ENCODE peak calls at places on chromosomes 13 and 19, in eight cellular contexts. One of them, this sample, is unnamed.
A peak's percentile ranks its signal among the peaks of the same experiment; 100 is the strongest.

GRCh38 chr19:47699360-47699917 is 13.8 kb upstream of the EHD2 start:
- DNase-seq in stomach: peak; percentile 59
- DNase-seq in breast epithelium: peak; percentile 68
- DNase-seq in upper lobe of left lung: peak; percentile 44
- DNase-seq in Panc1: no peak
- DNase-seq in HepG2: peak; percentile 28
- DNase-seq in H1: no peak
- DNase-seq in transverse colon: peak; percentile 52
- DNase-seq in this sample: no peak

GRCh38 chr13:75818181-75819110 is 182.3 kb downstream of the LMO7 start:
- DNase-seq in stomach: no peak
- DNase-seq in breast epithelium: no peak
- DNase-seq in upper lobe of left lung: no peak
- DNase-seq in Panc1: no peak
- DNase-seq in HepG2: no peak
- DNase-seq in H1: no peak
- DNase-seq in transverse colon: no peak
- DNase-seq in this sample: no peak

GRCh38 chr19:38304352-38304865 is 358 bp downstream of the C19orf33 start:
- DNase-seq in stomach: no peak
- DNase-seq in breast epithelium: no peak
- DNase-seq in upper lobe of left lung: peak; percentile 78
- DNase-seq in Panc1: no peak
- DNase-seq in HepG2: no peak
- DNase-seq in H1: no peak
- DNase-seq in transverse colon: no peak
- DNase-seq in this sample: no peak

GRCh38 chr19:46515879-46516350 is 20.2 kb upstream of the PNMA8B start:
- DNase-seq in stomach: no peak
- DNase-seq in breast epithelium: no peak
- DNase-seq in upper lobe of left lung: no peak
- DNase-seq in Panc1: no peak
- DNase-seq in HepG2: peak; percentile 23
- DNase-seq in H1: no peak
- DNase-seq in transverse colon: no peak
- DNase-seq in this sample: no peak

GRCh38 chr13:41811588-41812021 is 149.3 kb downstream of the VWA8 start:
- DNase-seq in stomach: no peak
- DNase-seq in breast epithelium: no peak
- DNase-seq in upper lobe of left lung: no peak
- DNase-seq in Panc1: no peak
- DNase-seq in HepG2: no peak
- DNase-seq in H1: no peak
- DNase-seq in transverse colon: no peak
- DNase-seq in this sample: no peak

GRCh38 chr19:7844405-7844804 is 14.4 kb downstream of the EVI5L start:
- DNase-seq in stomach: no peak
- DNase-seq in breast epithelium: no peak
- DNase-seq in upper lobe of left lung: no peak
- DNase-seq in Panc1: no peak
- DNase-seq in HepG2: no peak
- DNase-seq in H1: no peak
- DNase-seq in transverse colon: no peak
- DNase-seq in this sample: no peak

GRCh38 chr13:74129500-74130144 is 4.6 kb downstream of the KLF12 start:
- DNase-seq in stomach: no peak
- DNase-seq in breast epithelium: no peak
- DNase-seq in upper lobe of left lung: no peak
- DNase-seq in Panc1: no peak
- DNase-seq in HepG2: no peak
- DNase-seq in H1: no peak
- DNase-seq in transverse colon: peak; percentile 65
- DNase-seq in this sample: no peak

GRCh38 chr19:1481893-1482360 is 2.9 kb upstream of the C19orf25 start:
- DNase-seq in stomach: no peak
- DNase-seq in breast epithelium: no peak
- DNase-seq in upper lobe of left lung: peak; percentile 82
- DNase-seq in Panc1: no peak
- DNase-seq in HepG2: no peak
- DNase-seq in H1: no peak
- DNase-seq in transverse colon: no peak
- DNase-seq in this sample: peak; percentile 62

GRCh38 chr13:102793583-102794355 is 5.0 kb downstream of the POGLUT2 start:
- DNase-seq in stomach: no peak
- DNase-seq in breast epithelium: no peak
- DNase-seq in upper lobe of left lung: no peak
- DNase-seq in Panc1: no peak
- DNase-seq in HepG2: no peak
- DNase-seq in H1: no peak
- DNase-seq in transverse colon: no peak
- DNase-seq in this sample: no peak

DNA sequence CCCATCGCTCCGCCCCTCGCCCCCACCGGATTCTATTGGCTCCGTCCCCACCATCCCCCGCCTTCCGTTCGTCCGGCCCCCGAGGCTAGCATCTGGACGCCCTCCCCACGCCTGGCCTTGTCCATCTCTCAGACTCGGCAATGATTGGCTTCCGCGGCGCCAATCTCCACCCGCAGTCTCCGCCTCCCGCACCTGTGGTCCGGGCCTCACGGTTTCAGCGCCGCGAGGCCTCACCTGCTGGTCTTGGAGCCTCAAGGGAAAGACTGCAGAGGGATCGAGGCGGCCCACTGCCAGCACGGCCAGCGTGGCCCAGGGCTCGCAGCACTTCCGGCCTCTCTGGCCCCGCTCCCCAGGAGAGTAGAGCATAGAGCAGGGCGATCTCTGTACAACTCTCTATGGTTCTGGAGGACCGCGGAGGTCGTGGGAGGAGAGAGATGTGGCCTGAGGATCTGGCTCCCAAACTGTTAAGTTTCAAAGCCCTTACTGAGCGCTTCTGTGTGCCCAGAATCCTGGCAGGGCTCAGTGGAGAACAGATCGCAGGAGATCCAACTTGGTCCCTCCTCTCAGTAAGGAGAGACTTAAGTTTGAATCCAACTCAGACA is at the start of gene ERCC1:
- DNase-seq in stomach: peak; percentile 99
- DNase-seq in breast epithelium: peak; percentile 95
- DNase-seq in upper lobe of left lung: peak; percentile 93
- DNase-seq in Panc1: no peak
- DNase-seq in HepG2: peak; percentile 96
- DNase-seq in H1: peak; percentile 98
- DNase-seq in transverse colon: no peak
- DNase-seq in this sample: no peak
- TF ChIP-seq CTCF in stomach: no peak
- TF ChIP-seq CTCF in breast epithelium: no peak
- TF ChIP-seq CTCF in upper lobe of left lung: no peak
- TF ChIP-seq CTCF in Panc1: no peak
- TF ChIP-seq CTCF in HepG2: peak; percentile 21
- TF ChIP-seq CTCF in H1: no peak
- TF ChIP-seq CTCF in transverse colon: no peak
- TF ChIP-seq CTCF in this sample: no peak

DNA sequence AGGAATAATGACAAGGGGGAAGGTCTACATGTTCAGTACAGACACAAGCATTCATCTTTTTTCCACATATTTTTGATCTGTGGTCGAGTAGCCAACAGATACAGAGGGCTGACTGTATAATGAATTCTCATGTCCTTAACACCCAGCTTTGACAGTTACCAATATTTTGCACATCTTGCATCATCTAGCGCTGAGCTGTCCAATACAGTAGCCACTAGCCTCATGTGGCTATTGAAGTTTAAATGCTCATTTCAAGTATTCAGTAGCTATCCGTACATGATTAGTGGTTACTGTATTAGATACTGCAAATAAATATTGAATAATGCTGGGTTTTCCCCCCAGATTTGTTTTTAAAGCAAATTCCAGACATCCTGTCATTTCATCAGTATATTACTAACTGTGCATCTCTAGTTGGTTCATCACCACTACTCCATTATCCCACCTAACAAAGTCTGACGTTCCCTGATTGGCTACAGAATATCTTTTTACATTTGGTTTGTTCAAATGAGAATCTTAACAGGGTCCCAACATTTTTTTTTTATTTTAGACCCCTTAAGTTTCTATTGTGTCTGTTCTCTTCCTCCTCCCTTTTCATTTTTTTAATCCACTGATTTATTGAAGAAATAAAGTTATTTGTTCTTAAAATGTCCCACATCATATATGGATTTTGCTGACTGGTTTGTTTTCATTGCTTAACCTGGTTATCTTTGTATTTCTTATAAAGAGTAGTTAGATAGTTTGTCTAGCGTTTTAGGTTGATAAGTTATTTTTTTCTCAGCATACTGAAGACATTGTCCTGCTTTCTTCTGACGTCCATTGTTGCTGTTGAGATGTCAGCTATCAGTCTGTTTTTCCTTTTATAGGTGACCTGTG is 8.2 kb downstream of the ZNF177 start:
- DNase-seq in stomach: no peak
- DNase-seq in breast epithelium: no peak
- DNase-seq in upper lobe of left lung: no peak
- DNase-seq in Panc1: no peak
- DNase-seq in HepG2: no peak
- DNase-seq in H1: no peak
- DNase-seq in transverse colon: no peak
- DNase-seq in this sample: no peak
- H3K9me3 ChIP-seq in stomach: peaks cover 67% of the 10 kb centered on the region
- H3K9me3 ChIP-seq in breast epithelium: peaks cover 98% of the 10 kb centered on the region
- H3K9me3 ChIP-seq in upper lobe of left lung: peaks cover 64% of the 10 kb centered on the region
- H3K9me3 ChIP-seq in Panc1: peaks cover 48% of the 10 kb centered on the region
- H3K9me3 ChIP-seq in HepG2: peaks cover 76% of the 10 kb centered on the region
- H3K9me3 ChIP-seq in H1: peaks cover 34% of the 10 kb centered on the region
- H3K9me3 ChIP-seq in transverse colon: peaks cover 86% of the 10 kb centered on the region
- H3K9me3 ChIP-seq in this sample: peaks cover 52% of the 10 kb centered on the region

GRCh38 chr19:49869484-49870308 is 2.3 kb upstream of the PNKP start:
- DNase-seq in stomach: peak; percentile 96
- DNase-seq in breast epithelium: peak; percentile 97
- DNase-seq in upper lobe of left lung: peak; percentile 95
- DNase-seq in Panc1: peak; percentile 97
- DNase-seq in HepG2: peak; percentile 99
- DNase-seq in H1: peak; percentile 98
- DNase-seq in transverse colon: peak; percentile 97
- DNase-seq in this sample: peak; percentile 97

GRCh38 chr19:49871349-49871985 is 4.1 kb upstream of the PNKP start:
- DNase-seq in stomach: no peak
- DNase-seq in breast epithelium: no peak
- DNase-seq in upper lobe of left lung: no peak
- DNase-seq in Panc1: no peak
- DNase-seq in HepG2: no peak
- DNase-seq in H1: no peak
- DNase-seq in transverse colon: no peak
- DNase-seq in this sample: no peak

GRCh38 chr19:49866933-49867782 is at the start of gene PNKP:
- DNase-seq in stomach: peak; percentile 89
- DNase-seq in breast epithelium: peak; percentile 81
- DNase-seq in upper lobe of left lung: peak; percentile 97
- DNase-seq in Panc1: no peak
- DNase-seq in HepG2: peak; percentile 88
- DNase-seq in H1: no peak
- DNase-seq in transverse colon: peak; percentile 92
- DNase-seq in this sample: peak; percentile 94

GRCh38 chr19:49870309-49870901 is 3.0 kb upstream of the PNKP start:
- DNase-seq in stomach: no peak
- DNase-seq in breast epithelium: no peak
- DNase-seq in upper lobe of left lung: peak; percentile 69
- DNase-seq in Panc1: no peak
- DNase-seq in HepG2: no peak
- DNase-seq in H1: no peak
- DNase-seq in transverse colon: no peak
- DNase-seq in this sample: no peak

GRCh38 chr19:49869009-49869483 is 1.7 kb upstream of the PNKP start:
- DNase-seq in stomach: no peak
- DNase-seq in breast epithelium: no peak
- DNase-seq in upper lobe of left lung: peak; percentile 76
- DNase-seq in Panc1: no peak
- DNase-seq in HepG2: no peak
- DNase-seq in H1: no peak
- DNase-seq in transverse colon: no peak
- DNase-seq in this sample: no peak
- TF ChIP-seq POLR2AphosphoS5 in stomach: no peak
- TF ChIP-seq POLR2AphosphoS5 in breast epithelium: no peak
- TF ChIP-seq POLR2AphosphoS5 in upper lobe of left lung: no peak
- TF ChIP-seq POLR2AphosphoS5 in Panc1: no peak
- TF ChIP-seq POLR2AphosphoS5 in HepG2: no peak
- TF ChIP-seq POLR2AphosphoS5 in H1: no peak
- TF ChIP-seq POLR2AphosphoS5 in transverse colon: no peak
- TF ChIP-seq POLR2AphosphoS5 in this sample: no peak

DNA sequence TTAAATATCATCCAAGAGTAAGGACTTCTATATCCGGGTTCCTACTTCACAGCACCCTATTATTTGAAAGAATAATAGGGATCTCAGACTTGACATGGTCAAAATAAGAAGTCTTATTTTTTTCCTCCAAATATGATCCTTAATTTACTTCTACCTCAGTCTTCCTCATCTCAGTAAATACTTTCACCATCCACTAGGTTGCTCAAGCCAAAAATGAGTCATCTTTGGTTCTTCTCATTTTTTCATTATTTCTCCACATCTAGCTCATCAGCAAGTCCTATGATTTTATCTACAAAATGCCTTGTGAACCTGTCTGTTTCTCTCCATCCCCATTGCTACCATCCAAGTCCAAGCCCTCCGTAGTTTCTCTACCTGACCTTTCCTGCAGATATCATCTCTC is 121.9 kb upstream of the GJB6 start:
- DNase-seq in stomach: no peak
- DNase-seq in breast epithelium: no peak
- DNase-seq in upper lobe of left lung: no peak
- DNase-seq in Panc1: no peak
- DNase-seq in HepG2: no peak
- DNase-seq in H1: no peak
- DNase-seq in transverse colon: no peak
- DNase-seq in this sample: no peak
- TF ChIP-seq CTCF in stomach: no peak
- TF ChIP-seq CTCF in breast epithelium: no peak
- TF ChIP-seq CTCF in upper lobe of left lung: no peak
- TF ChIP-seq CTCF in Panc1: no peak
- TF ChIP-seq CTCF in HepG2: no peak
- TF ChIP-seq CTCF in H1: no peak
- TF ChIP-seq CTCF in transverse colon: no peak
- TF ChIP-seq CTCF in this sample: no peak

GRCh38 chr19:58045411-58046050 is 11.7 kb downstream of the ZSCAN1 start:
- DNase-seq in stomach: no peak
- DNase-seq in breast epithelium: no peak
- DNase-seq in upper lobe of left lung: no peak
- DNase-seq in Panc1: no peak
- DNase-seq in HepG2: no peak
- DNase-seq in H1: no peak
- DNase-seq in transverse colon: no peak
- DNase-seq in this sample: no peak
- H3K9me3 ChIP-seq in stomach: peaks cover 98% of the 10 kb centered on the region
- H3K9me3 ChIP-seq in breast epithelium: peaks cover 90% of the 10 kb centered on the region
- H3K9me3 ChIP-seq in upper lobe of left lung: peaks cover 19% of the 10 kb centered on the region
- H3K9me3 ChIP-seq in Panc1: peaks cover 6% of the 10 kb centered on the region
- H3K9me3 ChIP-seq in HepG2: peaks cover 58% of the 10 kb centered on the region
- H3K9me3 ChIP-seq in H1: peaks cover 57% of the 10 kb centered on the region
- H3K9me3 ChIP-seq in transverse colon: peaks cover 54% of the 10 kb centered on the region
- H3K9me3 ChIP-seq in this sample: peaks cover 21% of the 10 kb centered on the region

DNA sequence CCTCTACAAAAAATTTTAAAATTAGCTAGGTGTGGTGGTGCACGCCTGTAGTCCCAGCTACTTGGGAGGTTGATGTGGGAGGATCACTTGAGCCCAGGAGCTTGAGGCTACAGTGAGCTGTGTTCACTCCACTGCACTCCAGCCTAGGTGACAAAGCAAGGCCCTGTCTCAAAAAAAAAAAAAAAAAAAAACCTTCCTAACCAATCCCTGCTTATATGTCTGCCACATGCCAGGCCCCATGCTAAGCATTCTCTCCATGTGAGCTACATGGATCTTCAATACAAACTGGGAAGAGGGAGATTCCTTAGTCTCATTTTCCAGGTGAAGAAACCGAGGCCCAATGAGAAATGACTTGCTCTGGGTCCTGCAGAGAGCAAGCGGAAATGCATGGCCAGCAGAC is 2.3 kb upstream of the OVOL3 start:
- DNase-seq in stomach: no peak
- DNase-seq in breast epithelium: no peak
- DNase-seq in upper lobe of left lung: no peak
- DNase-seq in Panc1: no peak
- DNase-seq in HepG2: no peak
- DNase-seq in H1: no peak
- DNase-seq in transverse colon: no peak
- DNase-seq in this sample: no peak
- TF ChIP-seq POLR2AphosphoS5 in stomach: no peak
- TF ChIP-seq POLR2AphosphoS5 in breast epithelium: no peak
- TF ChIP-seq POLR2AphosphoS5 in upper lobe of left lung: no peak
- TF ChIP-seq POLR2AphosphoS5 in Panc1: peak; percentile 46
- TF ChIP-seq POLR2AphosphoS5 in HepG2: no peak
- TF ChIP-seq POLR2AphosphoS5 in H1: no peak
- TF ChIP-seq POLR2AphosphoS5 in transverse colon: no peak
- TF ChIP-seq POLR2AphosphoS5 in this sample: no peak